ENCODE peak calls at places on chromosomes 3 and 15, in six cellular contexts. U is PC-3; V is neural progenitor cell; H is gastrocnemius medialis; Y is upper lobe of right lung; Q is CD8-positive, alpha-beta memory T cell. C is an unnamed sample. For H3K4me1, the result is how much of the 10 kb centered on the place peaks cover.

GRCh38 chr3:193816028-193816395 is 223.0 kb downstream of the OPA1 start:
- DNase-seq in U (no peak), V (no peak), H (no peak), Y (no peak), Q (no peak), C (no peak)

GRCh38 chr3:29525254-29525881 is 244.5 kb downstream of the RBMS3 start:
- DNase-seq in U (peak), V (no peak), H (peak), Y (no peak), Q (no peak), C (peak)

GRCh38 chr3:14170569-14171159 is 7.7 kb downstream of the XPC start:
- DNase-seq in U (peak), V (no peak), H (no peak), Y (no peak), Q (no peak), C (no peak)

GRCh38 chr3:37163262-37164020 is 10.9 kb downstream of the LRRFIP2 start:
- DNase-seq in U (no peak), V (peak), H (no peak), Y (no peak), Q (no peak), C (no peak)

GRCh38 chr3:57956119-57956832 is 51.9 kb upstream of the FLNB start:
- DNase-seq in U (peak), V (no peak), H (no peak), Y (no peak), Q (no peak), C (no peak)

GRCh38 chr3:188217011-188217463 is 63.1 kb downstream of the LPP start:
- DNase-seq in U (no peak), V (no peak), H (no peak), Y (no peak), Q (no peak), C (no peak)

GRCh38 chr3:12894629-12895028 is 53.3 kb upstream of the RPL32 start:
- DNase-seq in U (no peak), V (no peak), H (no peak), Y (no peak), Q (no peak), C (no peak)

GRCh38 chr3:131233900-131234667 is 147.5 kb upstream of the NUDT16 start:
- DNase-seq in U (no peak), V (no peak), H (no peak), Y (no peak), Q (no peak), C (no peak)

GRCh38 chr3:23964537-23964936 is 19.5 kb downstream of the NR1D2 start:
- DNase-seq in U (no peak), V (no peak), H (no peak), Y (no peak), Q (no peak), C (no peak)

GRCh38 chr15:62569460-62570404 is 404.6 kb upstream of the C2CD4B start:
- DNase-seq in U (peak), V (no peak), H (peak), Y (peak), Q (no peak), C (peak)

GRCh38 chr3:63625161-63625560 is 27.3 kb upstream of the SNTN start:
- DNase-seq in U (peak), V (no peak), H (no peak), Y (no peak), Q (no peak), C (no peak)

GRCh38 chr3:88744896-88745295 is 362.5 kb upstream of the EPHA3 start:
- DNase-seq in U (no peak), V (no peak), H (no peak), Y (no peak), Q (no peak), C (no peak)

GRCh38 chr3:185131602-185132256 is 21.1 kb downstream of the C3orf70 start:
- DNase-seq in U (no peak), V (peak), H (no peak), Y (no peak), Q (no peak), C (no peak)

GRCh38 chr3:188595890-188596376 is 442.0 kb downstream of the LPP start:
- DNase-seq in U (peak), V (no peak), H (no peak), Y (no peak), Q (no peak), C (no peak)

GRCh38 chr3:24595801-24596200 is 101.2 kb upstream of the THRB start:
- DNase-seq in U (peak), V (no peak), H (no peak), Y (no peak), Q (no peak), C (no peak)

DNA sequence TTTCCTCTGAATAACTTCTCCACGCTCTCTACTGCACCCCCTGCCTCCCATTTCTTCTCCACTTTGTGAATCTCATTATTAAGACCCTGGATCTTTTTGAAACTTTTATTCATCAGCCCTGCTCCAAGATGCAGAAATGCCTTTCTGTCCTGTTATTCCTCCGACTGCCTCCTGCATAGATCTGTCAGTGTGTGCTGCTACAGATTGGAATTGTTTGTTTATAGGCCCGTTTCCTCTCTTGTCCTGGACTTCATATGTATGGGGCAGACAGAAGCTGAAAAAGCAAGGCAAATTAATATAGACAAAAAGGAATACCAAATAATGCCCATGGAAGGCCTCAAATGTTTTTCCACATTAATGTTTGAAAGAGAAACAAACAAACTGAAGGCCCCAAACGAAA is 8.6 kb downstream of the CHST2 start:
- DNase-seq in U (no peak), V (no peak), H (no peak), Y (no peak), Q (no peak), C (no peak)
- H3K4me1 ChIP-seq in U (under half), V (under half), H (under half), Y (under half), Q (under half), C (under half)

GRCh38 chr15:95327661-95328060 is 1002.8 kb upstream of the NR2F2 start:
- DNase-seq in U (no peak), V (peak), H (no peak), Y (no peak), Q (no peak), C (no peak)

GRCh38 chr15:95325763-95326688 is 1004.5 kb upstream of the NR2F2 start:
- DNase-seq in U (peak), V (no peak), H (peak), Y (no peak), Q (no peak), C (no peak)

GRCh38 chr15:95328559-95328958 is 1001.9 kb upstream of the NR2F2 start:
- DNase-seq in U (no peak), V (no peak), H (no peak), Y (no peak), Q (no peak), C (no peak)

GRCh38 chr15:95324596-95325135 is 1005.8 kb upstream of the NR2F2 start:
- DNase-seq in U (no peak), V (no peak), H (no peak), Y (no peak), Q (no peak), C (no peak)

DNA sequence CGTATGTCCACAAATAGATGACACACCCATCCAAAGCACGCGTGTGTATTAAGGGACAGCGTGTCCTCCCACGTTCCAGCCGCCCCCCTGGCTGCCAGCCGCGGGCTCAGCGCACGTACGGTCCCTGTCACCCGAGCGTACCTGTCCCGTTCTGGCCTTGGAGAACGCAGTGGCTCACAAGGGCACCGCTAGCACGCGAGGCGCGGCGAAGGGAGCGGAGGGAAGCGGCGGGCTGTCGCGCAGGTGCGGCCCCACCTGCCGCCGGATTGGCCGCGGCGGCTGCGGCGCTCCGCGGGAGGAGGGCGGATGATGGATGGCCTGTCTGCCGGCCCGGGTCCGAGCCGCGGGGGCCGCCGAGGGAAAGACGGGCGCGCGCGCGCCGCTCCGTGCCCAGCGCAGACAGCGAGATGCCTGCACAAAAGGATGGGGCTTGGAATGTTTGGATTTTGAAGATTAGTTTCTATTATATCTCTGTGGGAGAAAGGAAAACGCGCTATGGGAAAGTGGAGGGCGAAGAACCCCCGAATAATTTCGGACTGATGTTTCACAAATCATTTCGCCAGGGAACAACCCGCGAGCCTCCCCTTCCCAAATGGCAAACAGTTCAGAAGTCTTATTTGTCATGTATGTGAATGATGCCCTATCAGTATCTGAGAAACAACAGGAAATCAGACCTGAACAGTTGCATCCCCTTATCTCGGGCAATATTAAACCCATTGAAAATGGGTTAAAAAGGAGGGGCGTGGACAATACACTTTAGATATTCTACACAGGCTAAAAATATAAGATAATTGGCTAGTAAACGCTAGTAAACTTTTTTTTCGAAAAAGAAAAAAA is 1003.6 kb upstream of the NR2F2 start:
- DNase-seq in U (no peak), V (peak), H (peak), Y (no peak), Q (no peak), C (peak)
- H3K4me3 ChIP-seq in U (no peak), V (peak), H (peak), Y (peak), Q (no peak), C (peak)

GRCh38 chr3:171695476-171695875 is 114.8 kb downstream of the PLD1 start:
- DNase-seq in U (no peak), V (no peak), H (no peak), Y (no peak), Q (no peak), C (no peak)
- H3K27ac ChIP-seq in U (no peak), V (no peak), H (no peak), Y (no peak), Q (no peak), C (no peak)

GRCh38 chr15:24986653-24987052 is 31.9 kb downstream of the SNRPN start:
- DNase-seq in U (no peak), V (no peak), H (no peak), Y (no peak), Q (no peak), C (no peak)
- H3K4me1 ChIP-seq in U (under half), V (under half), H (under half), Y (under half), Q (under half), C (under half)

DNA sequence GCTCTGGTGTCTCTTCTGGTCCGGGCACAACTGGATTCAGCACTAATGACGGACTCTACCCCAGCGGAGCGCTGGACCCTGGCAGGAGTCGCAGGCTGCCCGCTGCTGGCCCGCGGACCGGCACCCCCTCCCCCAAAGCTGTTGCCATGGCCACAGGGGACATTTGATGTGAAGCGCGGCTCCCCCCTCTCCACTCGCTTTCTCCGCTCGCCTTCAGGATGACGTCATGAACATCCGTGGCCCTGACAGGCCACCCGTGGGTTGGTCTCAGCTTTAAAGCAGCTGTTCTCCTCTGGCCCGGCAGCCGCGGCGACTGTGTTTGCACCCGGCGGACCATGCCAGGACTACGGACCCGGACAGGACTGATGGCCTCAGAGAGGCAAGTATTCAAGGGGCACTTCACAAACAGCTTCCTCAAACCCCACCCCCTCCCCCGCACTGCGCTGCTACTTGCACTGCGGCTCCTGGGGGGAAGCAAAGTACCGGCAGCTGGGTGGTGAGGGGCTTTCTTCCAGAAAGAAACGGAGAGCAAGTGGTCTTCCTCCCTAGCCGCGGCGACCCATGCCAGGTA is 16.7 kb upstream of the AEN start:
- DNase-seq in U (no peak), V (peak), H (no peak), Y (no peak), Q (no peak), C (no peak)
- H3K4me3 ChIP-seq in U (no peak), V (peak), H (peak), Y (no peak), Q (no peak), C (no peak)

GRCh38 chr3:148600902-148601765 is 96.6 kb upstream of the AGTR1 start:
- DNase-seq in U (peak), V (no peak), H (no peak), Y (no peak), Q (no peak), C (no peak)
- H3K27ac ChIP-seq in U (no peak), V (no peak), H (no peak), Y (no peak), Q (no peak), C (no peak)

GRCh38 chr3:16482194-16482769 is 31.2 kb downstream of the RFTN1 start:
- DNase-seq in U (no peak), V (no peak), H (no peak), Y (no peak), Q (no peak), C (no peak)
- H3K4me1 ChIP-seq in U (under half), V (under half), H (under half), Y (half or more), Q (under half), C (under half)

GRCh38 chr3:122609798-122610559 is 32.5 kb downstream of the PARP15 start:
- DNase-seq in U (peak), V (no peak), H (no peak), Y (no peak), Q (peak), C (no peak)
- H3K4me3 ChIP-seq in U (peak), V (no peak), H (no peak), Y (no peak), Q (no peak), C (no peak)

GRCh38 chr3:178479860-178480259 is 56.4 kb upstream of the KCNMB2 start:
- DNase-seq in U (no peak), V (no peak), H (no peak), Y (no peak), Q (no peak), C (no peak)
- H3K27ac ChIP-seq in U (no peak), V (no peak), H (no peak), Y (no peak), Q (no peak), C (no peak)

C was measured in kidney.